ENCODE peak calls at places on chromosomes 7 and 10, in seven cellular contexts. M is HCT116, Z is SK-N-SH, Y is GM12878, J is H1, P is K562, L is HepG2. A is an unnamed sample.

GRCh38 chr10:114525368-114525949 is 121.2 kb upstream of the AFAP1L2 start:
- DNase-seq in M (no peak), Z (no peak), Y (no peak), J (no peak), P (no peak), L (no peak), A (no peak)

GRCh38 chr7:112481337-112481736 is 546 bp downstream of the LSMEM1 start:
- DNase-seq in M (no peak), Z (no peak), Y (no peak), J (no peak), P (no peak), L (no peak), A (no peak)

GRCh38 chr10:29735628-29736324 is 101.0 kb upstream of the SVIL start:
- DNase-seq in M (peak; percentile 80), Z (peak; percentile 97), Y (no peak), J (peak; percentile 94), P (peak; percentile 89), L (peak; percentile 61), A (peak; percentile 70)

GRCh38 chr10:70918851-70919530 is 30.6 kb upstream of the PCBD1 start:
- DNase-seq in M (no peak), Z (peak; percentile 85), Y (no peak), J (no peak), P (peak; percentile 38), L (no peak), A (no peak)

GRCh38 chr10:79268100-79268670 is 79.1 kb upstream of the PPIF start:
- DNase-seq in M (no peak), Z (no peak), Y (no peak), J (no peak), P (no peak), L (no peak), A (no peak)

GRCh38 chr10:114427124-114427852 is 23.0 kb upstream of the AFAP1L2 start:
- DNase-seq in M (no peak), Z (no peak), Y (no peak), J (no peak), P (no peak), L (no peak), A (no peak)

GRCh38 chr7:70446448-70447143 is 685.3 kb upstream of the GALNT17 start:
- DNase-seq in M (no peak), Z (no peak), Y (no peak), J (no peak), P (no peak), L (no peak), A (no peak)

GRCh38 chr7:82122290-82122689 is 321.3 kb downstream of the CACNA2D1 start:
- DNase-seq in M (no peak), Z (no peak), Y (no peak), J (no peak), P (no peak), L (no peak), A (no peak)

GRCh38 chr7:152328234-152328633 is 107.6 kb downstream of the KMT2C start:
- DNase-seq in M (no peak), Z (no peak), Y (no peak), J (no peak), P (no peak), L (no peak), A (no peak)

GRCh38 chr7:74051629-74052410 is 23.8 kb downstream of the ELN start:
- DNase-seq in M (peak; percentile 34), Z (peak; percentile 74), Y (no peak), J (peak; percentile 81), P (peak; percentile 78), L (peak; percentile 56), A (peak; percentile 43)

GRCh38 chr10:2111936-2112335 is 374.6 kb upstream of the ADARB2 start:
- DNase-seq in M (no peak), Z (no peak), Y (no peak), J (no peak), P (no peak), L (peak; percentile 25), A (peak; percentile 33)

GRCh38 chr7:69597278-69598076 is 798 bp upstream of the AUTS2 start:
- DNase-seq in M (no peak), Z (peak; percentile 79), Y (no peak), J (peak; percentile 78), P (no peak), L (no peak), A (no peak)

GRCh38 chr7:95723583-95724180 is 48.7 kb upstream of the DYNC1I1 start:
- DNase-seq in M (peak; percentile 51), Z (peak; percentile 72), Y (peak; percentile 11), J (peak; percentile 52), P (peak; percentile 26), L (peak; percentile 53), A (peak; percentile 65)

GRCh38 chr7:83532229-83532628 is 116.7 kb downstream of the SEMA3E start:
- DNase-seq in M (peak; percentile 7), Z (no peak), Y (no peak), J (no peak), P (no peak), L (no peak), A (no peak)

GRCh38 chr7:77395543-77395942 is 20.6 kb downstream of the GSAP start:
- DNase-seq in M (no peak), Z (no peak), Y (no peak), J (no peak), P (no peak), L (no peak), A (no peak)

GRCh38 chr10:106242301-106242700 is 922.2 kb downstream of the SORCS1 start:
- DNase-seq in M (no peak), Z (no peak), Y (no peak), J (no peak), P (no peak), L (no peak), A (no peak)

GRCh38 chr7:96337519-96337918 is 15.6 kb upstream of the SLC25A13 start:
- DNase-seq in M (no peak), Z (no peak), Y (no peak), J (no peak), P (no peak), L (no peak), A (no peak)

GRCh38 chr10:13684813-13685511 is 98.2 kb downstream of the PRPF18 start:
- DNase-seq in M (no peak), Z (no peak), Y (no peak), J (no peak), P (no peak), L (no peak), A (no peak)

GRCh38 chr7:95059842-95060313 is 152.5 kb downstream of the PPP1R9A start:
- DNase-seq in M (no peak), Z (no peak), Y (no peak), J (no peak), P (no peak), L (no peak), A (no peak)

GRCh38 chr10:6493521-6494451 is 86.3 kb downstream of the PRKCQ start:
- DNase-seq in M (no peak), Z (no peak), Y (no peak), J (no peak), P (no peak), L (no peak), A (no peak)

GRCh38 chr7:84111842-84112241 is 82.7 kb downstream of the SEMA3A start:
- DNase-seq in M (no peak), Z (no peak), Y (no peak), J (no peak), P (no peak), L (no peak), A (no peak)

GRCh38 chr10:70694410-70695179 is 22.3 kb downstream of the ADAMTS14 start:
- DNase-seq in M (no peak), Z (no peak), Y (no peak), J (no peak), P (no peak), L (no peak), A (no peak)

GRCh38 chr7:157690058-157690832 is 353.4 kb downstream of the DNAJB6 start:
- DNase-seq in M (no peak), Z (peak; percentile 92), Y (no peak), J (peak; percentile 62), P (no peak), L (no peak), A (no peak)

GRCh38 chr7:120926943-120927346 is 23.6 kb upstream of the ING3 start:
- DNase-seq in M (no peak), Z (no peak), Y (no peak), J (no peak), P (no peak), L (no peak), A (no peak)

GRCh38 chr7:117347480-117347879 is 24.6 kb upstream of the WNT2 start:
- DNase-seq in M (no peak), Z (no peak), Y (no peak), J (no peak), P (no peak), L (no peak), A (no peak)
- TF ChIP-seq YY1 in M (no peak), Z (no peak), Y (no peak), J (no peak), P (no peak), L (no peak), A (no peak)

GRCh38 chr10:104391150-104391968 is 37.7 kb downstream of the CFAP58 start:
- DNase-seq in M (peak; percentile 51), Z (no peak), Y (no peak), J (no peak), P (peak; percentile 11), L (peak; percentile 6), A (no peak)
- TF ChIP-seq YY1 in M (no peak), Z (no peak), Y (no peak), J (no peak), P (no peak), L (no peak), A (no peak)

GRCh38 chr7:3520206-3520605 is 219.2 kb downstream of the SDK1 start:
- DNase-seq in M (no peak), Z (no peak), Y (no peak), J (no peak), P (no peak), L (peak; percentile 9), A (no peak)

GRCh38 chr7:3518546-3518945 is 217.5 kb downstream of the SDK1 start:
- DNase-seq in M (no peak), Z (no peak), Y (no peak), J (no peak), P (no peak), L (no peak), A (no peak)

DNA sequence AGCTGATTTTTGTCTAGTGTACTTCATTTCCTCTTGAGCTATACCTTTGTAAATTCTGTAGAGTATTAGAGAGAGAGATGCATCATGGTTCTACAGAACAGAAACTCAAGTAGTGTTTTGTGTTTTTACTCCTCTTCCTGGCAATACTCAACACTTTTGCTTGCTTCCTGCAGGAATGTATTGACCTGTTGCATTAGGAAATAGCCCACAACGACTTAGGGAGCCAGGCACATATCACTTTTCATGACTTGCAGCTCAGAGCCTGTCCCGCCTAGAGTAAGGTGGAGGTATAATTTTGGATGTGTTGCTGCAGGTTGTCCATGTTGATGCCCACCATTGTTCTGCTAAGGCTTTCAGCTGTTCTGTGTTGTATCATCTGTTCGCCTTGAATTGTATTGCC is 216.3 kb downstream of the SDK1 start:
- DNase-seq in M (no peak), Z (no peak), Y (no peak), J (no peak), P (no peak), L (no peak), A (no peak)
- TF ChIP-seq YY1 in M (no peak), Z (no peak), Y (no peak), J (no peak), P (no peak), L (no peak), A (no peak)

DNA sequence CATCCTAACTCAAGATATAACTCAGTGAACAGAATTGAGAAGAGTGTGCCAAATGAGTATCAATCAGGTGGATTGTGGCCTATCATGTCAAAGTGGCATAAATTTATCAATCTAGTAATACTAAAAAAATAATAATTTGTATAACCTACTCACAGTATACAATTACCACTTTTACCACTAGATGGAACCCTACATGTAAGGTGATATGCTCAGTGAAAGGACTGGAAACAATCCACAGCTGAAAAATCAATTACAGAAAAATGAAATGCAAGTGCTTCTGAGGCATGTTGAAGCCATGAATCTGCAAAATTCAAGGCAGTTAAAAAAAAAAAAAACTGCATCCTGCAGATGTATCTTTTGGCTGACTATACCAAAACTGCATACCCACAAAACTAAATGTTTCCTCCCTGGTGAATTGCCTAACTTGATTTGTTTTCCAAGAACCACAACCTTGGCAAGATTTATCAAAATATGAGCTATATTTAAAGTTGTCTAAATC is 13.9 kb downstream of the ARHGAP19 start:
- DNase-seq in M (peak; percentile 33), Z (peak; percentile 61), Y (no peak), J (no peak), P (peak; percentile 18), L (peak; percentile 67), A (no peak)
- TF ChIP-seq YY1 in M (no peak), Z (no peak), Y (no peak), J (no peak), P (no peak), L (no peak), A (no peak)

A was measured in NT2/D1.